ENCODE peak calls at places on chromosomes 7 and 10, in four cellular contexts. O is sigmoid colon, M is GM23338, X is adrenal gland. C is an unnamed sample.

GRCh38 chr10:114239117-114239993 is at the start of gene VWA2:
- DNase-seq in O (no peak), M (peak; percentile 77), X (no peak), C (no peak)

GRCh38 chr7:37354661-37355131 is 94.0 kb downstream of the ELMO1 start:
- DNase-seq in O (peak; percentile 88), M (no peak), X (peak; percentile 68), C (no peak)

GRCh38 chr7:157497744-157498541 is 161.1 kb downstream of the DNAJB6 start:
- DNase-seq in O (peak; percentile 40), M (no peak), X (no peak), C (no peak)

GRCh38 chr10:109933984-109934565 is 10.8 kb upstream of the XPNPEP1 start:
- DNase-seq in O (no peak), M (peak; percentile 63), X (no peak), C (no peak)

GRCh38 chr10:35545878-35546631 is 59.1 kb upstream of the GJD4 start:
- DNase-seq in O (no peak), M (no peak), X (no peak), C (no peak)

GRCh38 chr10:34405611-34406462 is 409.3 kb downstream of the PARD3 start:
- DNase-seq in O (no peak), M (no peak), X (no peak), C (no peak)

GRCh38 chr10:6607187-6607586 is 27.1 kb upstream of the PRKCQ start:
- DNase-seq in O (no peak), M (no peak), X (no peak), C (no peak)

GRCh38 chr10:29955308-29955935 is 104.0 kb downstream of the JCAD start:
- DNase-seq in O (no peak), M (peak; percentile 30), X (no peak), C (no peak)

GRCh38 chr10:126088144-126088543 is 191.8 kb downstream of the FANK1 start:
- DNase-seq in O (no peak), M (peak; percentile 20), X (peak; percentile 36), C (no peak)

GRCh38 chr7:44264221-44264956 is 61.0 kb downstream of the CAMK2B start:
- DNase-seq in O (no peak), M (peak; percentile 25), X (no peak), C (peak; percentile 96)

GRCh38 chr10:72315054-72315453 is 39.7 kb downstream of the DNAJB12 start:
- DNase-seq in O (no peak), M (peak; percentile 78), X (peak; percentile 67), C (no peak)

GRCh38 chr7:8131694-8132605 is 130.0 kb downstream of the ICA1 start:
- DNase-seq in O (no peak), M (no peak), X (no peak), C (no peak)

GRCh38 chr7:44466300-44467216 is 23.9 kb downstream of the NUDCD3 start:
- DNase-seq in O (no peak), M (no peak), X (no peak), C (no peak)

GRCh38 chr7:54705436-54705835 is 53.6 kb downstream of the SEC61G start:
- DNase-seq in O (no peak), M (no peak), X (peak; percentile 23), C (no peak)

DNA sequence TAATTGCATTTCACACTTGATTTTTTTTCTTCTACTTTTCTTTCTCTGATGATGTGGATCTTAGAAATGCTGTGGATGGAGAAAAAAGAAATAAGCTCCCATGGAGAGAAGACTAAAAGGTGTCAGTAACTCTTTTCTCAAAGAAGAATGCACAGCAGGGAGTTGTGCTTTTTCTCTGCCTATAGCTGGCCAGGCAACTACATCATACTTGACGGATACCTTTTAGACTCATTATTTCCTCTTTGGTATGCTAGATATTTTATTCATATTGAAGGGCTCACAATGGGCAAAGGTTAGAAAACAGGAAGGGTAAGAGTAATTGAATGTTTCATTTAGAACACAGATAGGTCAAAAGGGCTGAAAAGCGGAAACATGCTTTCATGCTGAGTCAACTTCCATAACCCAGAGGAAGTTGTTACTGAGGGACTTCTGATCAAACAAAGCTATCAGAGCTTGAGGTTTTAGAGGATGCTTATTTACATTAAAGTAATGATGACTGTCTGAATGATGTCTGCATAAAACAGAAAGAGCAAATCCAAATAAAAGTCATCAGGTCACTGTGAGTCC is 773.1 kb upstream of the LRRN3 start:
- DNase-seq in O (no peak), M (peak; percentile 5), X (no peak), C (no peak)
- H3K4me3 ChIP-seq in O (no peak overlapping the region), M (no peak overlapping the region), X (no peak overlapping the region), C (no peak overlapping the region)

GRCh38 chr7:151276651-151277590 is 28.4 kb upstream of the SMARCD3 start:
- DNase-seq in O (peak; percentile 78), M (peak; percentile 86), X (peak; percentile 41), C (no peak)
- H3K27ac ChIP-seq in O (no peak overlapping the region), M (no peak overlapping the region), X (no peak overlapping the region), C (no peak overlapping the region)

GRCh38 chr7:100673942-100674431 is 447 bp downstream of the GNB2 start:
- DNase-seq in O (peak; percentile 86), M (no peak), X (peak; percentile 44), C (no peak)
- H3K4me3 ChIP-seq in O (peak overlapping the region; percentile 91), M (peak overlapping the region; percentile 93), X (peak overlapping the region; percentile 94), C (peak overlapping the region; percentile 92)

GRCh38 chr7:56074371-56074791 is 10.3 kb downstream of the SUMF2 start:
- DNase-seq in O (peak; percentile 96), M (peak; percentile 92), X (peak; percentile 93), C (peak; percentile 71)
- H3K27ac ChIP-seq in O (no peak overlapping the region), M (no peak overlapping the region), X (no peak overlapping the region), C (no peak overlapping the region)

GRCh38 chr7:5553298-5553877 is 129.8 kb upstream of the TNRC18 start:
- DNase-seq in O (no peak), M (no peak), X (no peak), C (no peak)

GRCh38 chr7:5557920-5558401 is 134.3 kb upstream of the TNRC18 start:
- DNase-seq in O (peak; percentile 85), M (no peak), X (peak; percentile 93), C (no peak)

GRCh38 chr7:5550831-5551230 is 127.2 kb upstream of the TNRC18 start:
- DNase-seq in O (no peak), M (no peak), X (no peak), C (no peak)

GRCh38 chr7:5552123-5552522 is 128.5 kb upstream of the TNRC18 start:
- DNase-seq in O (no peak), M (no peak), X (no peak), C (no peak)

DNA sequence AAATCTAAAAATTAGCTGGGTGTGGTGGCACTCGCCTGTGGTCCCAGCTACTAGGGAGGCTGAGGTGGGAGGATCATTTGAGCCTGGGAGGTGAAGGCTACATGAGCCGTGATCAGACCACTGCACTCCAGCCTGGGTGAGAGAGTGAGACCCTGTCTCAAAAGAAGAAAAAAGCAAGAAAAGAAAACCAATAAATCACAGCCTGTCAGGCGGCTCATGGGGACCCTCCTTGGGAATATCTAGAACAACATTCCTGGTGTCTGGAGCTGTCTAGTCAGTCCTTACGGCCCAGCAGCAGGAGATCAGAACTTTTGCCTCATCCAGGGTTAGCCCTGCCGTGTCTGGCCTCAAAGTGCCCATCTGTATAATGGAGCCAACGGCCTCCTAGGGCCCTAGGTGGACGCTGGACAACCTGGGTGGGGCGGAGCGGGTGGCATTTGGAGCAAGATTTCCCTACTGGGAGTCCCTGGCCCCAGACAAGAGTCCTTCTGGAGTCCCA is 130.7 kb upstream of the TNRC18 start:
- DNase-seq in O (no peak), M (no peak), X (no peak), C (no peak)
- H3K4me3 ChIP-seq in O (peak overlapping the region; percentile 2), M (peak overlapping the region; percentile 70), X (no peak overlapping the region), C (no peak overlapping the region)

DNA sequence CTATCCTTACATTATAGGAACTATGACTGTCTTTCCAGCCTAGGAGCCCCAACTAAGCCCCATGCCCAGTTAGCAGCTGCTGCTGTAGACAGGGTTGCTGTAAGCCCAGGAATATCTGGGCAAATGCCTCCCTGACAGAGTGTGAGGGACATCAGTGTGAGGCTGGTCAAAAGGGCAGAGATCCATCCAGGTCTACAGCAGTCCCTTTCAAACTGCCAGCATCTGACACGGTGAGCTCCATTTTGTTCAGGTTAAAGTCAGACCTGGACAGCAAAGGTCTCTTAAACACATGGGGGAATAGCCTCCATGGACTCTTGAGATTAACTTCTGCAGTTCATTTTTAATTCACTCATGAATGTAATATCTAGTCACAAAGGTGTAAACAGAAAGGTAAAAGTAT is 13.3 kb downstream of the IFIT3 start:
- DNase-seq in O (no peak), M (no peak), X (no peak), C (no peak)
- H3K27ac ChIP-seq in O (no peak overlapping the region), M (no peak overlapping the region), X (no peak overlapping the region), C (no peak overlapping the region)

DNA sequence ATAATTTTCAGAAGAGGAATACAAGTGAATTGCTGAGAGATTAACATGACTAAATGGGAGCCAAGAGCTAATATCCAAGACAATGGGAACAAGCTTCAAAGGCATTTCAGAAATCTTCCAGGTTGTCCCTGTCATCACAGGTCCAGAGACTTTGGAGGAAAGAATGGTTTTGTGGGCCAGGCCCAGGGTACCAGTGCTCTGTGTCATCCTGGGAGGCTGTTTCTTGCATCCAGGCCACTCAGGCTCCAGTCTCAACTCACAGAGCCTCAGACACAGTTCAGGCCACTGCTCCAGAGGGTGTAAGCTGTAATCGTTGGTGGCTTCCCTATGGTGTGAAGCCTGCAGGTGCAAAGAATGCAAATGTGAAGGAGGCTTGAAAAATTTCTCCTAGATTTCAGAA is 170.4 kb upstream of the NRG3 start:
- DNase-seq in O (no peak), M (peak; percentile 43), X (no peak), C (no peak)
- H3K4me3 ChIP-seq in O (no peak overlapping the region), M (no peak overlapping the region), X (no peak overlapping the region), C (no peak overlapping the region)

GRCh38 chr10:76150139-76150885 is 718.9 kb downstream of the LRMDA start:
- DNase-seq in O (no peak), M (peak; percentile 48), X (no peak), C (no peak)
- H3K27ac ChIP-seq in O (peak overlapping the region; percentile 72), M (peak overlapping the region; percentile 77), X (no peak overlapping the region), C (no peak overlapping the region)

GRCh38 chr10:98361131-98361633 is 53.8 kb downstream of the PYROXD2 start:
- DNase-seq in O (peak; percentile 89), M (no peak), X (peak; percentile 91), C (no peak)
- H3K4me3 ChIP-seq in O (no peak overlapping the region), M (no peak overlapping the region), X (no peak overlapping the region), C (no peak overlapping the region)

GRCh38 chr10:63204667-63205391 is 71.7 kb downstream of the NRBF2 start:
- DNase-seq in O (no peak), M (no peak), X (no peak), C (no peak)
- H3K27ac ChIP-seq in O (no peak overlapping the region), M (no peak overlapping the region), X (no peak overlapping the region), C (no peak overlapping the region)

C was measured in RWPE2.